ENCODE peak calls at places on chromosomes 12 and 14, in six cellular contexts. D is neural crest cell; S is pancreas; M is activated naive CD8-positive, alpha-beta T cell treated with anti-CD3 and anti-CD28 coated beads, Interleukin-2, amount 50 U/mL, for 24 hours; Q is stimulated activated CD8-positive, alpha-beta memory T cell treated with anti-CD3 and anti-CD28 coated beads, Interleukin-12 subunit alpha, Interleukin-12 subunit beta, amount 100 ng/mL, for 4 hours; W is putamen. H is an unnamed sample.

GRCh38 chr14:77248666-77249065 is 22.3 kb downstream of the NGB start:
- DNase-seq in D (no peak), S (no peak), M (no peak), Q (no peak), W (no peak), H (no peak)

GRCh38 chr14:32381869-32382268 is 52.8 kb downstream of the AKAP6 start:
- DNase-seq in D (no peak), S (no peak), M (no peak), Q (no peak), W (no peak), H (no peak)

GRCh38 chr14:104588066-104588857 is 8.7 kb downstream of the C14orf180 start:
- DNase-seq in D (no peak), S (no peak), M (no peak), Q (no peak), W (no peak), H (no peak)

GRCh38 chr14:51869426-51870113 is 9.2 kb downstream of the GNG2 start:
- DNase-seq in D (no peak), S (no peak), M (peak; percentile 62), Q (peak; percentile 51), W (no peak), H (no peak)

GRCh38 chr14:29078810-29079522 is 312.4 kb downstream of the FOXG1 start:
- DNase-seq in D (no peak), S (no peak), M (no peak), Q (no peak), W (no peak), H (no peak)

GRCh38 chr12:56957229-56958052 is at the start of gene RDH16:
- DNase-seq in D (no peak), S (no peak), M (no peak), Q (no peak), W (no peak), H (no peak)

GRCh38 chr14:105485720-105486332 is 860 bp upstream of the CRIP1 start:
- DNase-seq in D (peak; percentile 59), S (peak; percentile 66), M (peak; percentile 55), Q (no peak), W (no peak), H (no peak)

GRCh38 chr12:24728366-24728765 is 220.5 kb downstream of the BCAT1 start:
- DNase-seq in D (no peak), S (no peak), M (no peak), Q (no peak), W (no peak), H (no peak)

GRCh38 chr12:104715562-104716182 is 242.4 kb downstream of the SLC41A2 start:
- DNase-seq in D (no peak), S (no peak), M (no peak), Q (no peak), W (no peak), H (no peak)

GRCh38 chr14:32077081-32078029 is at the start of gene ARHGAP5:
- DNase-seq in D (peak; percentile 58), S (peak; percentile 59), M (peak; percentile 47), Q (peak; percentile 51), W (no peak), H (no peak)

GRCh38 chr14:100543471-100544455 is 43.5 kb downstream of the BEGAIN start:
- DNase-seq in D (no peak), S (no peak), M (no peak), Q (no peak), W (no peak), H (no peak)

GRCh38 chr14:39219075-39219499 is 14.6 kb upstream of the MIA2 start:
- DNase-seq in D (no peak), S (no peak), M (no peak), Q (no peak), W (no peak), H (no peak)

GRCh38 chr12:128445728-128446127 is 178.8 kb downstream of the TMEM132C start:
- DNase-seq in D (no peak), S (no peak), M (no peak), Q (no peak), W (no peak), H (no peak)

GRCh38 chr12:54376596-54377468 is 7.7 kb downstream of the ZNF385A start:
- DNase-seq in D (no peak), S (no peak), M (no peak), Q (no peak), W (no peak), H (no peak)

GRCh38 chr12:26872623-26873022 is 39.6 kb upstream of the ITPR2 start:
- DNase-seq in D (no peak), S (no peak), M (no peak), Q (no peak), W (no peak), H (no peak)

GRCh38 chr12:92696240-92696639 is 6.5 kb upstream of the PLEKHG7 start:
- DNase-seq in D (no peak), S (no peak), M (no peak), Q (no peak), W (no peak), H (no peak)

GRCh38 chr12:27852742-27853141 is 72.7 kb upstream of the MANSC4 start:
- DNase-seq in D (no peak), S (no peak), M (no peak), Q (no peak), W (no peak), H (no peak)

GRCh38 chr14:50808053-50808452 is 22.9 kb downstream of the NIN start:
- DNase-seq in D (no peak), S (no peak), M (no peak), Q (no peak), W (no peak), H (no peak)

GRCh38 chr12:4956054-4956453 is 46.3 kb downstream of the KCNA1 start:
- DNase-seq in D (no peak), S (no peak), M (no peak), Q (no peak), W (peak; percentile 50), H (no peak)

GRCh38 chr14:67503331-67503730 is 14.8 kb upstream of the TMEM229B start:
- DNase-seq in D (no peak), S (no peak), M (no peak), Q (no peak), W (no peak), H (no peak)

GRCh38 chr14:89667983-89668382 is 250.9 kb upstream of the FOXN3 start:
- DNase-seq in D (no peak), S (no peak), M (no peak), Q (no peak), W (no peak), H (no peak)

GRCh38 chr14:52124791-52125661 is 56.2 kb upstream of the NID2 start:
- DNase-seq in D (no peak), S (no peak), M (no peak), Q (no peak), W (peak; percentile 31), H (peak; percentile 54)

GRCh38 chr12:851913-852312 is 97.6 kb downstream of the RAD52 start:
- DNase-seq in D (no peak), S (no peak), M (no peak), Q (no peak), W (no peak), H (no peak)

GRCh38 chr12:71958056-71958455 is 19.4 kb downstream of the TPH2 start:
- DNase-seq in D (no peak), S (no peak), M (no peak), Q (no peak), W (no peak), H (no peak)

GRCh38 chr14:50031534-50032313 is 84.6 kb downstream of the VCPKMT start:
- DNase-seq in D (no peak), S (no peak), M (no peak), Q (no peak), W (no peak), H (no peak)

GRCh38 chr14:50792634-50793068 is 38.3 kb downstream of the NIN start:
- DNase-seq in D (no peak), S (no peak), M (no peak), Q (no peak), W (no peak), H (no peak)

GRCh38 chr14:99734406-99735051 is 50.4 kb downstream of the CYP46A1 start:
- DNase-seq in D (no peak), S (no peak), M (no peak), Q (no peak), W (no peak), H (no peak)

GRCh38 chr12:79252358-79253075 is 387.9 kb downstream of the SYT1 start:
- DNase-seq in D (no peak), S (no peak), M (no peak), Q (no peak), W (no peak), H (no peak)

GRCh38 chr12:103657331-103657730 is 70.3 kb downstream of the STAB2 start:
- DNase-seq in D (no peak), S (no peak), M (no peak), Q (no peak), W (no peak), H (no peak)

GRCh38 chr12:45315462-45315861 is 99.6 kb downstream of the ANO6 start:
- DNase-seq in D (no peak), S (no peak), M (no peak), Q (no peak), W (no peak), H (no peak)

GRCh38 chr12:9724023-9724422 is 8.9 kb downstream of the CLECL1 start:
- DNase-seq in D (no peak), S (no peak), M (no peak), Q (no peak), W (no peak), H (no peak)

GRCh38 chr12:3293446-3294161 is 197.4 kb upstream of the PRMT8 start:
- DNase-seq in D (no peak), S (no peak), M (no peak), Q (no peak), W (no peak), H (no peak)

GRCh38 chr12:66367015-66367667 is 64.8 kb downstream of the HELB start:
- DNase-seq in D (no peak), S (no peak), M (no peak), Q (no peak), W (no peak), H (no peak)

GRCh38 chr14:74140374-74140850 is 55.7 kb downstream of the LIN52 start:
- DNase-seq in D (no peak), S (no peak), M (no peak), Q (no peak), W (no peak), H (peak; percentile 20)

GRCh38 chr14:74846968-74847549 is 28.9 kb downstream of the PROX2 start:
- DNase-seq in D (no peak), S (no peak), M (no peak), Q (no peak), W (no peak), H (no peak)

GRCh38 chr14:54739514-54739913 is 163.1 kb downstream of the GCH1 start:
- DNase-seq in D (no peak), S (no peak), M (no peak), Q (no peak), W (no peak), H (no peak)

GRCh38 chr14:50362791-50363733 is 33.6 kb downstream of the CDKL1 start:
- DNase-seq in D (no peak), S (no peak), M (peak; percentile 37), Q (no peak), W (no peak), H (no peak)

H was measured in globus pallidus.